ENCODE peak calls at places on chromosomes 4 and X, in six cellular contexts. One of them, this sample, is unnamed.

GRCh38 chr4:114563536-114564315 is 34.9 kb upstream of the UGT8 start:
- DNase-seq in lower leg skin: no peak
- DNase-seq in H54: no peak
- DNase-seq in esophagus muscularis mucosa: no peak
- DNase-seq in IMR-90: no peak
- DNase-seq in suprapubic skin: no peak
- DNase-seq in this sample: no peak

GRCh38 chrX:17692709-17693346 is 44.5 kb upstream of the SCML1 start:
- DNase-seq in lower leg skin: no peak
- DNase-seq in H54: no peak
- DNase-seq in esophagus muscularis mucosa: no peak
- DNase-seq in IMR-90: peak; percentile 84
- DNase-seq in suprapubic skin: no peak
- DNase-seq in this sample: no peak

GRCh38 chr4:153790962-153791551 is 2.2 kb upstream of the SFRP2 start:
- DNase-seq in lower leg skin: no peak
- DNase-seq in H54: no peak
- DNase-seq in esophagus muscularis mucosa: no peak
- DNase-seq in IMR-90: no peak
- DNase-seq in suprapubic skin: no peak
- DNase-seq in this sample: no peak

GRCh38 chr4:159163522-159163921 is 60.6 kb downstream of the RAPGEF2 start:
- DNase-seq in lower leg skin: no peak
- DNase-seq in H54: no peak
- DNase-seq in esophagus muscularis mucosa: no peak
- DNase-seq in IMR-90: no peak
- DNase-seq in suprapubic skin: no peak
- DNase-seq in this sample: no peak

GRCh38 chrX:10726647-10727046 is 106.3 kb upstream of the MID1 start:
- DNase-seq in lower leg skin: no peak
- DNase-seq in H54: peak; percentile 1
- DNase-seq in esophagus muscularis mucosa: no peak
- DNase-seq in IMR-90: peak; percentile 68
- DNase-seq in suprapubic skin: no peak
- DNase-seq in this sample: no peak

GRCh38 chr4:105951198-105951597 is 55.9 kb downstream of the NPNT start:
- DNase-seq in lower leg skin: no peak
- DNase-seq in H54: no peak
- DNase-seq in esophagus muscularis mucosa: no peak
- DNase-seq in IMR-90: peak; percentile 8
- DNase-seq in suprapubic skin: no peak
- DNase-seq in this sample: no peak

GRCh38 chrX:70301716-70302115 is 11.8 kb downstream of the KIF4A start:
- DNase-seq in lower leg skin: no peak
- DNase-seq in H54: no peak
- DNase-seq in esophagus muscularis mucosa: no peak
- DNase-seq in IMR-90: peak; percentile 52
- DNase-seq in suprapubic skin: no peak
- DNase-seq in this sample: no peak

GRCh38 chr4:116469582-116469981 is 615.8 kb downstream of the TRAM1L1 start:
- DNase-seq in lower leg skin: no peak
- DNase-seq in H54: no peak
- DNase-seq in esophagus muscularis mucosa: no peak
- DNase-seq in IMR-90: no peak
- DNase-seq in suprapubic skin: no peak
- DNase-seq in this sample: no peak

GRCh38 chr4:68124262-68124661 is 5.4 kb downstream of the TMPRSS11F start:
- DNase-seq in lower leg skin: no peak
- DNase-seq in H54: no peak
- DNase-seq in esophagus muscularis mucosa: no peak
- DNase-seq in IMR-90: no peak
- DNase-seq in suprapubic skin: no peak
- DNase-seq in this sample: no peak

GRCh38 chrX:40012800-40013682 is 84.7 kb downstream of the BCOR start:
- DNase-seq in lower leg skin: peak; percentile 40
- DNase-seq in H54: peak; percentile 29
- DNase-seq in esophagus muscularis mucosa: no peak
- DNase-seq in IMR-90: peak; percentile 35
- DNase-seq in suprapubic skin: peak; percentile 79
- DNase-seq in this sample: peak; percentile 8

GRCh38 chr4:128863314-128864075 is 54.0 kb downstream of the JADE1 start:
- DNase-seq in lower leg skin: peak; percentile 63
- DNase-seq in H54: peak; percentile 30
- DNase-seq in esophagus muscularis mucosa: no peak
- DNase-seq in IMR-90: peak; percentile 80
- DNase-seq in suprapubic skin: peak; percentile 85
- DNase-seq in this sample: peak; percentile 86

DNA sequence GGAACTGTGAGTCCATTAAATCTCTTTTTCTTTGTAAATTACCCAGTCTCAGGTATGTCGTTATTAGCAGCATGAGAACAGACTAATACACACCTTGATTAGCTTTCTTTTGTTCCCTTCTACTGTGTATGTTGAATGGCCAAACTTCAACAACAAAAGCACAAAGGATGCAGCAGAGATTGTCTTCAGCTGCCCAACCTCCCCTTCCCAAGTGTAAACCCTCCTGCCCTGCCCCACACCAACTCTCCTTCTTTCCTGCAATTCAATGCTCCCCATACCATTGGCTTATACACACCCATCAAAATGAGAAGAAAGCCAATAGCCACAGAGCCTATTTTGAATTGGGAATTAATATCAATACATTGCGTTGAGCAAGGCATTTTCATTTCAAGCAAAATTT is 27.8 kb downstream of the ANOS1 start:
- DNase-seq in lower leg skin: no peak
- DNase-seq in H54: no peak
- DNase-seq in esophagus muscularis mucosa: no peak
- DNase-seq in IMR-90: no peak
- DNase-seq in suprapubic skin: no peak
- DNase-seq in this sample: no peak
- TF ChIP-seq POLR2A in lower leg skin: no peak
- TF ChIP-seq POLR2A in H54: no peak
- TF ChIP-seq POLR2A in esophagus muscularis mucosa: no peak
- TF ChIP-seq POLR2A in IMR-90: no peak
- TF ChIP-seq POLR2A in suprapubic skin: no peak
- TF ChIP-seq POLR2A in this sample: no peak

DNA sequence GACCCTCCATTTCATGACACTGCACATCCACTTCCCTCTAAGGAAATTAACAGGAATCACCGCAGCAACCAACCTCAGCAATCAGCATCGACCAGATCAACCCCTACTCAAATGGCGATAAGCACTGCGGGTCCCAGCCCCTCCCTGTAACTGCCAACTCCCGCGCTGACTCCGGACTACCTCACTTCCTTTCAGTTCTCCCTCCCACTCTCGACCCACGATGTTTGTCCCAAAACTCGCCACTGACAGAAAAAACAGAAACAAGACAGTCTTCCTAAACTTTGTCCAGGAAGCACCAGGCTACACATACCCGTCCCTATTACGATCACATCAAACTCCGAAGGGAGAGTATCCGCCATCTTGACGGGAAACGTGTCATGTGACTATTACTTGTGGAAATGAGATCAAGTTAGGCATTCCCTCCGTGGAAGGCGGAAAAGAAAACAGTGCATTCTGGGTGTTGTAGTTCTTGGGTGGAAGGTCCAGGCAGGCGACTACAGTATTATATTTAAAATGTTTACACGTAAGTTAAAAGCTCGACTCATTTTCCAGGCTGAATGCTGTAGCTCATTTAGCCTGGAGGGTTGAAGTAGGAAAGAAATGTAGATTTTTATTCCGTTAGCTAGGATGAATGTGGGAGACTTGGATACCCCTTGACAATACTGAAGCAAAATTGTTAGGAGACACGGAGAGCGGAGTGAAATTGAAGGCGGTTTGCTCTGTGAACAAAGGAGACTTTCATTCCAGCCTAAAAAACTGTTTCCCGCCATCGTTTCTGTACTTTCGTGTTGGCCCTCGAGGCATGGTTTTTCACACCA is at the start of gene CHM:
- DNase-seq in lower leg skin: peak; percentile 66
- DNase-seq in H54: peak; percentile 29
- DNase-seq in esophagus muscularis mucosa: peak; percentile 92
- DNase-seq in IMR-90: peak; percentile 84
- DNase-seq in suprapubic skin: peak; percentile 68
- DNase-seq in this sample: no peak
- TF ChIP-seq POLR2A in lower leg skin: no peak
- TF ChIP-seq POLR2A in H54: peak; percentile 47
- TF ChIP-seq POLR2A in esophagus muscularis mucosa: no peak
- TF ChIP-seq POLR2A in IMR-90: peak; percentile 82
- TF ChIP-seq POLR2A in suprapubic skin: no peak
- TF ChIP-seq POLR2A in this sample: peak; percentile 72

GRCh38 chr4:170022211-170022610 is 4.0 kb downstream of the MFAP3L start:
- DNase-seq in lower leg skin: no peak
- DNase-seq in H54: no peak
- DNase-seq in esophagus muscularis mucosa: no peak
- DNase-seq in IMR-90: no peak
- DNase-seq in suprapubic skin: no peak
- DNase-seq in this sample: no peak

GRCh38 chr4:170026253-170026991 is at the start of gene MFAP3L:
- DNase-seq in lower leg skin: peak; percentile 77
- DNase-seq in H54: peak; percentile 67
- DNase-seq in esophagus muscularis mucosa: no peak
- DNase-seq in IMR-90: peak; percentile 84
- DNase-seq in suprapubic skin: peak; percentile 90
- DNase-seq in this sample: peak; percentile 92

GRCh38 chr4:170030121-170030520 is 3.9 kb upstream of the MFAP3L start:
- DNase-seq in lower leg skin: no peak
- DNase-seq in H54: no peak
- DNase-seq in esophagus muscularis mucosa: no peak
- DNase-seq in IMR-90: no peak
- DNase-seq in suprapubic skin: no peak
- DNase-seq in this sample: no peak

GRCh38 chr4:170025523-170026252 is 507 bp downstream of the MFAP3L start:
- DNase-seq in lower leg skin: no peak
- DNase-seq in H54: no peak
- DNase-seq in esophagus muscularis mucosa: peak; percentile 89
- DNase-seq in IMR-90: no peak
- DNase-seq in suprapubic skin: peak; percentile 69
- DNase-seq in this sample: peak; percentile 59

GRCh38 chr4:170027181-170027829 is 1.1 kb upstream of the MFAP3L start:
- DNase-seq in lower leg skin: peak; percentile 92
- DNase-seq in H54: peak; percentile 63
- DNase-seq in esophagus muscularis mucosa: peak; percentile 97
- DNase-seq in IMR-90: peak; percentile 95
- DNase-seq in suprapubic skin: peak; percentile 96
- DNase-seq in this sample: peak; percentile 96
- TF ChIP-seq POLR2A in lower leg skin: no peak
- TF ChIP-seq POLR2A in H54: no peak
- TF ChIP-seq POLR2A in esophagus muscularis mucosa: peak; percentile 47
- TF ChIP-seq POLR2A in IMR-90: no peak
- TF ChIP-seq POLR2A in suprapubic skin: no peak
- TF ChIP-seq POLR2A in this sample: no peak

GRCh38 chrX:75158054-75158453 is 2.0 kb upstream of the ABCB7 start:
- DNase-seq in lower leg skin: no peak
- DNase-seq in H54: no peak
- DNase-seq in esophagus muscularis mucosa: no peak
- DNase-seq in IMR-90: no peak
- DNase-seq in suprapubic skin: no peak
- DNase-seq in this sample: no peak
- TF ChIP-seq POLR2A in lower leg skin: no peak
- TF ChIP-seq POLR2A in H54: no peak
- TF ChIP-seq POLR2A in esophagus muscularis mucosa: no peak
- TF ChIP-seq POLR2A in IMR-90: no peak
- TF ChIP-seq POLR2A in suprapubic skin: no peak
- TF ChIP-seq POLR2A in this sample: no peak